ENCODE peak calls at places on chromosomes 2 and 18, in nine cellular contexts. P is cardiac muscle cell; Y is AG09319; J is astrocyte of the spinal cord; L is body of pancreas; O is kidney tubule cell; S is amniotic epithelial cell; N is activated T-cell treated with anti-CD3 and anti-CD28 coated beads, Interleukin-2, amount 50 U/mL, for 72 hours; H is NCI-H774. F is an unnamed sample.

GRCh38 chr18:8001711-8002110 is 434.6 kb downstream of the PTPRM start:
- DNase-seq in L (no peak), J (peak), H (no peak), O (no peak), S (no peak), Y (no peak), N (no peak), P (no peak), F (no peak)

GRCh38 chr2:1186405-1186804 is 226.9 kb upstream of the TPO start:
- DNase-seq in J (no peak), O (no peak), Y (no peak), N (no peak), H (no peak), L (no peak), S (no peak), P (no peak), F (no peak)

GRCh38 chr2:70480468-70480867 is 73.2 kb downstream of the TGFA start:
- DNase-seq in Y (no peak), H (no peak), O (no peak), S (no peak), N (no peak), J (no peak), P (no peak), L (no peak), F (no peak)

GRCh38 chr2:71926860-71927756 is 220.6 kb downstream of the CYP26B1 start:
- DNase-seq in H (no peak), J (no peak), Y (no peak), O (no peak), S (no peak), N (no peak), P (no peak), L (no peak), F (no peak)

GRCh38 chr2:74864728-74865722 is 31.1 kb downstream of the HK2 start:
- DNase-seq in P (no peak), Y (no peak), H (no peak), N (no peak), O (peak), L (no peak), J (peak), S (peak), F (no peak)

GRCh38 chr2:61538920-61539559 is 884 bp upstream of the XPO1 start:
- DNase-seq in J (peak), H (peak), L (peak), S (peak), Y (no peak), N (peak), P (no peak), O (peak), F (no peak)

GRCh38 chr2:64108842-64109241 is 35.4 kb downstream of the PELI1 start:
- DNase-seq in S (no peak), O (no peak), H (no peak), P (no peak), Y (no peak), J (no peak), N (no peak), L (no peak), F (no peak)

GRCh38 chr2:106575955-106576354 is 88.8 kb downstream of the CD8B2 start:
- DNase-seq in J (peak), S (peak), N (no peak), P (peak), O (peak), H (no peak), Y (peak), L (peak), F (peak)

GRCh38 chr2:107383706-107384105 is 443.0 kb upstream of the RGPD4 start:
- DNase-seq in N (no peak), S (no peak), H (no peak), P (no peak), L (no peak), O (no peak), J (no peak), Y (no peak), F (no peak)

GRCh38 chr2:120825370-120826259 is 89.9 kb downstream of the GLI2 start:
- DNase-seq in O (no peak), N (no peak), H (no peak), P (peak), L (no peak), S (peak), Y (peak), J (peak), F (no peak)

GRCh38 chr2:62354771-62355550 is 151.0 kb downstream of the TMEM17 start:
- DNase-seq in Y (no peak), J (no peak), H (no peak), N (no peak), P (no peak), S (no peak), O (peak), L (no peak), F (no peak)

GRCh38 chr2:176018708-176019107 is 16.6 kb upstream of the LNPK start:
- DNase-seq in N (no peak), H (no peak), P (no peak), O (no peak), S (peak), Y (no peak), L (no peak), J (no peak), F (no peak)

GRCh38 chr2:54673501-54673998 is 49.9 kb upstream of the EML6 start:
- DNase-seq in L (peak), H (no peak), P (no peak), J (no peak), N (peak), Y (no peak), S (peak), O (peak), F (no peak)

GRCh38 chr2:44430340-44430739 is 68.6 kb downstream of the CAMKMT start:
- DNase-seq in L (no peak), J (no peak), Y (no peak), H (peak), O (no peak), P (no peak), N (no peak), S (no peak), F (no peak)

GRCh38 chr2:45210466-45211195 is 201.4 kb upstream of the SIX2 start:
- DNase-seq in S (peak), O (peak), L (no peak), Y (peak), N (no peak), P (no peak), H (no peak), J (no peak), F (no peak)

GRCh38 chr2:73250872-73251846 is 17.1 kb downstream of the CCT7 start:
- DNase-seq in S (no peak), P (no peak), O (no peak), H (no peak), Y (no peak), L (peak), N (no peak), J (no peak), F (no peak)

GRCh38 chr2:118954297-118955060 is 12.5 kb downstream of the MARCO start:
- DNase-seq in L (no peak), Y (no peak), J (no peak), O (peak), H (no peak), S (no peak), N (no peak), P (no peak), F (no peak)

GRCh38 chr2:98586466-98587140 is 21.7 kb downstream of the COA5 start:
- DNase-seq in P (no peak), J (no peak), Y (no peak), H (no peak), N (no peak), L (no peak), S (no peak), O (no peak), F (no peak)

F was measured in astrocyte of the cerebellum.